ENCODE peak calls at places on chromosomes 1 and 21, in five cellular contexts. L is esophagus squamous epithelium, H is tibial nerve, G is adrenal gland, O is transverse colon. X is an unnamed sample. For H3K4me1, the result is how much of the 10 kb centered on the place peaks cover.

GRCh38 chr1:190597361-190597760 is 119.7 kb upstream of the BRINP3 start:
- DNase-seq in L (no peak), H (no peak), G (no peak), O (no peak), X (no peak)

GRCh38 chr1:10889628-10890353 is 93.3 kb upstream of the CASZ1 start:
- DNase-seq in L (no peak), O (no peak), H (no peak), G (no peak), X (no peak)

GRCh38 chr1:184634296-184634695 is 120.4 kb downstream of the EDEM3 start:
- DNase-seq in G (no peak), H (no peak), L (no peak), O (no peak), X (no peak)

GRCh38 chr1:27153549-27153886 is 1.4 kb downstream of the SLC9A1 start:
- DNase-seq in L (no peak), O (peak), H (no peak), G (no peak), X (no peak)

GRCh38 chr1:199403421-199404116 is 623.9 kb upstream of the NR5A2 start:
- DNase-seq in H (no peak), L (no peak), G (no peak), O (no peak), X (no peak)

GRCh38 chr1:13813398-13814012 is 113.5 kb downstream of the PRDM2 start:
- DNase-seq in O (no peak), L (no peak), G (peak), H (no peak), X (no peak)

GRCh38 chr1:12472798-12473551 is 145.0 kb downstream of the DHRS3 start:
- DNase-seq in H (no peak), G (no peak), L (no peak), O (peak), X (no peak)

GRCh38 chr1:236101233-236102200 is 36.6 kb upstream of the NID1 start:
- DNase-seq in G (no peak), O (no peak), L (no peak), H (no peak), X (peak)

GRCh38 chr1:240092301-240093119 is 827 bp downstream of the FMN2 start:
- DNase-seq in L (no peak), O (peak), H (no peak), G (no peak), X (no peak)

GRCh38 chr1:1059494-1060280 is 14.4 kb downstream of the RNF223 start:
- DNase-seq in L (no peak), O (peak), G (peak), H (peak), X (peak)

GRCh38 chr1:32508751-32509140 is 30.5 kb upstream of the ZBTB8A start:
- DNase-seq in L (no peak), O (no peak), G (no peak), H (no peak), X (no peak)

GRCh38 chr1:223245983-223246382 is 102.9 kb upstream of the TLR5 start:
- DNase-seq in G (no peak), O (no peak), H (no peak), L (no peak), X (peak)

GRCh38 chr1:65691152-65691900 is 101.4 kb upstream of the PDE4B start:
- DNase-seq in G (peak), L (no peak), H (no peak), O (no peak), X (no peak)

GRCh38 chr1:180513531-180513930 is 11.2 kb upstream of the ACBD6 start:
- DNase-seq in O (no peak), G (no peak), L (no peak), H (no peak), X (no peak)

GRCh38 chr21:41932191-41932575 is 21.6 kb downstream of the C2CD2 start:
- DNase-seq in O (no peak), G (peak), H (no peak), L (no peak), X (no peak)

GRCh38 chr1:8472668-8473067 is 154.8 kb downstream of the SLC45A1 start:
- DNase-seq in O (no peak), H (no peak), G (no peak), L (no peak), X (no peak)

GRCh38 chr1:185517808-185518419 is 200.9 kb upstream of the IVNS1ABP start:
- DNase-seq in H (no peak), G (no peak), O (no peak), L (no peak), X (no peak)

GRCh38 chr1:100941098-100941527 is 45.2 kb downstream of the SLC30A7 start:
- DNase-seq in G (no peak), H (no peak), O (no peak), L (no peak), X (no peak)

GRCh38 chr21:44643911-44644310 is 2.3 kb upstream of the KRTAP10-11 start:
- DNase-seq in O (no peak), G (no peak), H (no peak), L (no peak), X (no peak)

GRCh38 chr1:234842726-234843641 is 233.0 kb upstream of the IRF2BP2 start:
- DNase-seq in L (no peak), H (no peak), O (no peak), G (no peak), X (no peak)

GRCh38 chr1:232184561-232185530 is 445.1 kb downstream of the SIPA1L2 start:
- DNase-seq in G (peak), L (no peak), H (no peak), O (no peak), X (no peak)

GRCh38 chr1:182229907-182230522 is 161.6 kb downstream of the GLUL start:
- DNase-seq in G (no peak), L (no peak), H (no peak), O (no peak), X (no peak)

GRCh38 chr1:236516929-236517704 is 6.7 kb upstream of the LGALS8 start:
- DNase-seq in L (no peak), H (no peak), G (no peak), O (no peak), X (no peak)

GRCh38 chr1:230375795-230376194 is 50.3 kb downstream of the PGBD5 start:
- DNase-seq in H (no peak), O (no peak), G (no peak), L (no peak), X (no peak)

GRCh38 chr1:62038594-62039284 is 155.9 kb upstream of the L1TD1 start:
- DNase-seq in H (no peak), L (no peak), G (no peak), O (no peak), X (no peak)

GRCh38 chr21:33286600-33287456 is 20.7 kb downstream of the IL10RB start:
- DNase-seq in G (peak), O (peak), L (no peak), H (peak), X (no peak)

GRCh38 chr1:3242408-3243270 is 173.6 kb downstream of the PRDM16 start:
- DNase-seq in H (no peak), L (no peak), G (no peak), O (no peak), X (no peak)

GRCh38 chr1:4117196-4117595 is 217.1 kb upstream of the C1orf174 start:
- DNase-seq in G (no peak), H (no peak), O (no peak), L (no peak), X (peak)

GRCh38 chr1:205735218-205735617 is 14.8 kb downstream of the NUCKS1 start:
- DNase-seq in L (no peak), O (no peak), H (no peak), G (no peak), X (no peak)

GRCh38 chr1:151887028-151887427 is 22.3 kb downstream of the THEM4 start:
- DNase-seq in L (no peak), O (no peak), H (no peak), G (no peak), X (no peak)

GRCh38 chr1:205933672-205934618 is 9.3 kb downstream of the SLC26A9 start:
- DNase-seq in O (no peak), H (no peak), G (peak), L (no peak), X (no peak)

GRCh38 chr1:113452921-113453770 is 62.8 kb downstream of the MAGI3 start:
- DNase-seq in O (peak), H (no peak), L (no peak), G (peak), X (no peak)

GRCh38 chr1:21329209-21329844 is 39.1 kb upstream of the ECE1 start:
- DNase-seq in L (no peak), O (peak), G (peak), H (no peak), X (peak)

GRCh38 chr1:197073978-197074377 is 6.9 kb upstream of the F13B start:
- DNase-seq in O (no peak), G (no peak), H (no peak), L (no peak), X (no peak)

GRCh38 chr1:46611691-46612221 is 4.9 kb downstream of the MOB3C start:
- DNase-seq in G (no peak), O (no peak), H (no peak), L (no peak), X (no peak)

GRCh38 chr1:167263784-167264464 is 43.2 kb downstream of the POU2F1 start:
- DNase-seq in G (no peak), L (no peak), O (no peak), H (no peak), X (no peak)

GRCh38 chr1:175731581-175731980 is 11.8 kb downstream of the TNR start:
- DNase-seq in G (no peak), O (no peak), H (no peak), L (no peak), X (no peak)

GRCh38 chr1:40314721-40315238 is 2.3 kb downstream of the COL9A2 start:
- DNase-seq in O (no peak), H (no peak), G (no peak), L (no peak), X (no peak)

GRCh38 chr1:203304919-203305808 is at the start of gene BTG2:
- DNase-seq in G (peak), H (peak), O (peak), L (peak), X (peak)
- H3K4me1 ChIP-seq in G (under half), H (under half), O (under half), L (half or more), X (under half)

DNA sequence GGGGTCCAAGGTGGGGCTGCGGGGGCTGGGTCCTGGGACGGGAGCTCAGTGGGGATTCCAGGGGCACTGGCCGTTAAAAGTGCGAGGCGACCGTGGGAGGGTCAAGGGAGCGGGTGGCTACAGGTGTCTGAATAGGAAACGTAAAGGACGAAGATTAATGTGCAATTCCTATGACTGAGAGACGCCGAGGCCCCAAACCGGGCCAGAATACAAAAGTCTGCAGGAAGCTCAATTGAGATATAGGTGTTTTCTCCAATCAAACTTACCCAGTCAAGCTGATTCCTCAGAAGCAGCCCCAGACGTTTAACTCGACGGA is at the start of gene PAFAH2:
- DNase-seq in O (no peak), L (no peak), G (no peak), H (no peak), X (no peak)
- TF ChIP-seq POLR2A in O (peak), L (peak), G (peak), H (no peak), X (no peak)

GRCh38 chr1:44693900-44694299 is 19.4 kb downstream of the ARMH1 start:
- DNase-seq in O (no peak), L (no peak), H (no peak), G (no peak), X (no peak)

GRCh38 chr1:44693159-44693558 is 18.6 kb downstream of the ARMH1 start:
- DNase-seq in G (no peak), O (no peak), H (no peak), L (no peak), X (no peak)

GRCh38 chr1:44696789-44697188 is 22.3 kb downstream of the ARMH1 start:
- DNase-seq in O (no peak), G (no peak), H (no peak), L (no peak), X (no peak)

GRCh38 chr1:44695671-44696070 is 21.2 kb downstream of the ARMH1 start:
- DNase-seq in H (no peak), G (no peak), L (no peak), O (no peak), X (no peak)

GRCh38 chr1:44694863-44695478 is 20.5 kb downstream of the ARMH1 start:
- DNase-seq in L (no peak), O (no peak), G (no peak), H (no peak), X (no peak)
- TF ChIP-seq CTCF in L (no peak), O (no peak), G (no peak), H (no peak), X (peak)

GRCh38 chr1:218376722-218377121 is 31.6 kb downstream of the TGFB2 start:
- DNase-seq in G (no peak), H (no peak), L (no peak), O (no peak), X (no peak)
- H3K4me1 ChIP-seq in G (under half), H (under half), L (under half), O (under half), X (under half)